ENCODE peak calls at places on chromosomes 6 and 20, in six cellular contexts. A is neural crest cell; D is WTC11; X is B cell; U is CD4-positive, alpha-beta T cell; R is MCF 10A. T is an unnamed sample.

GRCh38 chr6:11221623-11222384 is 10.7 kb downstream of the NEDD9 start:
- DNase-seq in U (no peak), X (no peak), D (no peak), R (peak), A (no peak), T (no peak)

GRCh38 chr6:155787168-155787567 is 331.5 kb upstream of the NOX3 start:
- DNase-seq in U (no peak), D (no peak), R (no peak), X (no peak), A (no peak), T (no peak)

GRCh38 chr6:158686791-158687381 is 37.0 kb downstream of the SYTL3 start:
- DNase-seq in X (no peak), D (no peak), R (no peak), U (peak), A (no peak), T (no peak)

GRCh38 chr6:29797120-29797519 is 30.5 kb upstream of the HLA-G start:
- DNase-seq in R (peak), D (no peak), A (no peak), U (no peak), X (no peak), T (no peak)

GRCh38 chr6:24981385-24981758 is 45.6 kb upstream of the RIPOR2 start:
- DNase-seq in D (peak), X (no peak), U (no peak), A (no peak), R (no peak), T (no peak)

GRCh38 chr20:38270869-38271608 is 10.5 kb upstream of the KIAA1755 start:
- DNase-seq in A (no peak), X (no peak), D (no peak), U (no peak), R (peak), T (no peak)

GRCh38 chr6:169223006-169223405 is 30.6 kb downstream of the THBS2 start:
- DNase-seq in U (no peak), D (no peak), X (no peak), R (no peak), A (no peak), T (no peak)

GRCh38 chr6:117531346-117531745 is 48.9 kb downstream of the DCBLD1 start:
- DNase-seq in R (no peak), X (no peak), U (no peak), A (no peak), D (no peak), T (peak)

GRCh38 chr6:34459899-34460593 is 5.8 kb upstream of the PACSIN1 start:
- DNase-seq in R (peak), D (peak), X (peak), U (peak), A (peak), T (peak)

GRCh38 chr6:36319436-36319762 is 17.3 kb downstream of the BNIP5 start:
- DNase-seq in A (no peak), R (no peak), U (no peak), X (no peak), D (no peak), T (no peak)

GRCh38 chr6:12594541-12594893 is 122.0 kb upstream of the PHACTR1 start:
- DNase-seq in A (no peak), R (no peak), X (no peak), D (no peak), U (no peak), T (no peak)

GRCh38 chr20:12414446-12415274 is 497.0 kb downstream of the BTBD3 start:
- DNase-seq in X (no peak), U (no peak), A (no peak), D (no peak), R (peak), T (no peak)

GRCh38 chr6:7819641-7820040 is 90.9 kb downstream of the TXNDC5 start:
- DNase-seq in D (no peak), U (no peak), X (no peak), R (no peak), A (no peak), T (no peak)

GRCh38 chr6:77249560-77249959 is 213.7 kb downstream of the HTR1B start:
- DNase-seq in D (no peak), U (no peak), X (no peak), R (no peak), A (no peak), T (no peak)

GRCh38 chr6:23180504-23181293 is 611.3 kb downstream of the HDGFL1 start:
- DNase-seq in R (peak), A (peak), D (no peak), X (no peak), U (no peak), T (no peak)

GRCh38 chr6:120303527-120303926 is 954.0 kb upstream of the MAN1A1 start:
- DNase-seq in D (no peak), X (no peak), R (no peak), U (no peak), A (no peak), T (no peak)

GRCh38 chr20:17628101-17628841 is 53.8 kb downstream of the RRBP1 start:
- DNase-seq in D (no peak), X (no peak), U (no peak), A (no peak), R (no peak), T (no peak)

GRCh38 chr6:135883045-135883444 is 31.5 kb downstream of the PDE7B start:
- DNase-seq in R (no peak), D (no peak), A (no peak), U (no peak), X (no peak), T (no peak)

GRCh38 chr6:56574292-56574691 is 68.4 kb downstream of the DST start:
- DNase-seq in X (no peak), A (no peak), D (no peak), R (no peak), U (no peak), T (no peak)

GRCh38 chr6:42108071-42108470 is 34.3 kb downstream of the C6orf132 start:
- DNase-seq in A (no peak), D (no peak), R (no peak), U (no peak), X (no peak), T (no peak)

GRCh38 chr20:4573564-4574355 is 147.9 kb upstream of the PRND start:
- DNase-seq in R (peak), A (no peak), X (no peak), U (no peak), D (no peak), T (no peak)

GRCh38 chr6:34110610-34111009 is 35.3 kb downstream of the GRM4 start:
- DNase-seq in X (no peak), A (no peak), R (no peak), U (no peak), D (no peak), T (no peak)

GRCh38 chr6:82248233-82248735 is 740 bp upstream of the IBTK start:
- DNase-seq in A (no peak), R (peak), X (no peak), U (no peak), D (no peak), T (no peak)

GRCh38 chr6:90375681-90376439 is 79.2 kb upstream of the BACH2 start:
- DNase-seq in D (no peak), R (no peak), X (peak), A (no peak), U (no peak), T (no peak)

GRCh38 chr20:56730003-56730402 is 100.9 kb downstream of the TFAP2C start:
- DNase-seq in A (no peak), R (no peak), X (no peak), D (no peak), U (no peak), T (no peak)

GRCh38 chr6:21856096-21856825 is 262.7 kb downstream of the SOX4 start:
- DNase-seq in R (peak), A (no peak), X (no peak), D (no peak), U (no peak), T (no peak)

GRCh38 chr20:23115823-23116222 is 29.7 kb upstream of the CD93 start:
- DNase-seq in X (no peak), D (no peak), R (no peak), U (no peak), A (no peak), T (no peak)

GRCh38 chr20:3340443-3340842 is 67.0 kb downstream of the DNAAF9 start:
- DNase-seq in R (no peak), U (no peak), X (no peak), D (no peak), A (no peak), T (no peak)

GRCh38 chr20:35886537-35886936 is 67.8 kb downstream of the SCAND1 start:
- DNase-seq in A (no peak), R (no peak), X (no peak), D (no peak), U (no peak), T (no peak)

GRCh38 chr6:1596088-1596852 is 13.4 kb upstream of the FOXC1 start:
- DNase-seq in U (peak), X (peak), R (peak), D (peak), A (peak), T (peak)

GRCh38 chr6:39593644-39594043 is 131.6 kb downstream of the KIF6 start:
- DNase-seq in U (no peak), R (no peak), A (no peak), D (no peak), X (no peak), T (no peak)

GRCh38 chr20:26209171-26209941 is 512.7 kb upstream of the ZNF337 start:
- DNase-seq in U (peak), A (peak), D (peak), R (no peak), X (peak), T (peak)

GRCh38 chr6:132190815-132191175 is 210.5 kb downstream of the MOXD1 start:
- DNase-seq in D (no peak), A (no peak), R (peak), U (no peak), X (no peak), T (no peak)

GRCh38 chr6:147395158-147395557 is 113.3 kb upstream of the SAMD5 start:
- DNase-seq in R (no peak), A (no peak), X (no peak), U (no peak), D (no peak), T (no peak)

GRCh38 chr6:157017022-157017421 is 239.8 kb downstream of the ARID1B start:
- DNase-seq in R (no peak), A (no peak), X (no peak), U (no peak), D (no peak), T (no peak)
- TF ChIP-seq CTCF in R (no peak), A (no peak), X (no peak), U (no peak), D (no peak), T (no peak)

GRCh38 chr6:73131706-73132105 is 93.6 kb downstream of the KHDC1L start:
- DNase-seq in U (no peak), R (no peak), A (no peak), X (no peak), D (no peak), T (no peak)

GRCh38 chr6:73139681-73140080 is 85.6 kb downstream of the KHDC1L start:
- DNase-seq in X (no peak), R (no peak), D (no peak), A (no peak), U (no peak), T (no peak)

GRCh38 chr6:73129653-73130443 is 95.4 kb downstream of the KHDC1L start:
- DNase-seq in D (peak), U (peak), R (peak), A (peak), X (peak), T (peak)

DNA sequence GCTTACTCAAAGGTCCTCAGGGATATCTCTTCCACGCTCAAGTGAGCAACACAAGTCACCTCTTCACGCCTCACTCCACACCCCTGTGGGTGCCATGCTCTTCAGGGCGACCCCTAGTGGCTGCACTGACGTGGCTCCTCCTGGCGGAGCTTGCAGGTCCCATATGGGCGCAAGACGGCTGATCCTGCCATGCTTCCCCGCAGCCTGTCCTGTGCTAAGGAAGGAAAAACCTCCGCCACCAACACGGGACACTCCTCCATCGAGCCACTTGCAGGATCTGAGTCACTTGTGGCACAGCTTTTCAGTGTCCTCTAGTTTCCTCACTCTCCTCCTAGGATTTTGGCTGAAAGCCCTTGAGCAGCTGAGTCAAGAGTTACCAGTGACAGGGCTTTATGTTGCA is 90.7 kb downstream of the KHDC1L start:
- DNase-seq in D (peak), A (peak), X (no peak), U (no peak), R (peak), T (peak)
- TF ChIP-seq CTCF in D (peak), A (peak), X (peak), U (no peak), R (peak), T (peak)

DNA sequence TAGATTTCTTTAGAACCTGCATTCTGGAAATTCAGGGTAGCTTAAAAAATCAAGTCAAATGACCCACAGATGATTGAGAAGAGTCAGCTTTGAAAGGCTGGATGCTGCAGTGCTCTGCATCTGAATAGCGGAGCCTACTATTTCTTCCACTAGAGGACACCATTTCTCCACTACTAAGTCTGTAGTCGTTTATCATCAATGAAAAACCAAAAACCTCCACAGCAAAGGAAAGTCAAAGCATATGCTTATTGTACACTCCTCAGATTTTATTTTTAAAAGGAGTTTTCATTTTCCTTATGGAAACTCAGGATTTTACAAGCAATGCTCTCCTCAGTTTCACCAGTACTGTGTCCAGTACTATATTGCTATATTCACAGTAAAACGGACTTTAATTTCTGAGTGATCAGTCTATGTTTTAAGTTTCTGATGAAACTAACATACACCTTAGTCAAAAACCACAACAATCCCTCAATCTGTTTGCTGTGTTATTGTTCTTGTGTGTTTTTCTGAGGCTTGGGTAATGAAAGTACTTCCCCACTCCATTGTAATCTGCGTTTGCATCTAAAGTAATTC is 50.5 kb upstream of the ENPP5 start:
- DNase-seq in R (peak), A (no peak), U (no peak), D (no peak), X (peak), T (no peak)
- TF ChIP-seq CTCF in R (peak), A (peak), U (peak), D (peak), X (peak), T (peak)

GRCh38 chr6:17001188-17001587 is 100.7 kb upstream of the STMND1 start:
- DNase-seq in R (no peak), D (no peak), X (no peak), U (no peak), A (no peak), T (no peak)
- TF ChIP-seq CTCF in R (no peak), D (no peak), X (no peak), U (no peak), A (no peak), T (no peak)

GRCh38 chr20:8662433-8662954 is 406.4 kb upstream of the PLCB4 start:
- DNase-seq in X (no peak), R (no peak), U (no peak), D (no peak), A (no peak), T (no peak)

GRCh38 chr20:8663424-8663823 is 405.5 kb upstream of the PLCB4 start:
- DNase-seq in U (no peak), R (no peak), D (no peak), X (no peak), A (no peak), T (no peak)

GRCh38 chr20:8661229-8662023 is 407.5 kb upstream of the PLCB4 start:
- DNase-seq in R (no peak), X (no peak), D (no peak), U (no peak), A (no peak), T (no peak)

GRCh38 chr20:8667306-8667705 is 401.6 kb upstream of the PLCB4 start:
- DNase-seq in U (no peak), X (no peak), A (no peak), D (no peak), R (no peak), T (no peak)

DNA sequence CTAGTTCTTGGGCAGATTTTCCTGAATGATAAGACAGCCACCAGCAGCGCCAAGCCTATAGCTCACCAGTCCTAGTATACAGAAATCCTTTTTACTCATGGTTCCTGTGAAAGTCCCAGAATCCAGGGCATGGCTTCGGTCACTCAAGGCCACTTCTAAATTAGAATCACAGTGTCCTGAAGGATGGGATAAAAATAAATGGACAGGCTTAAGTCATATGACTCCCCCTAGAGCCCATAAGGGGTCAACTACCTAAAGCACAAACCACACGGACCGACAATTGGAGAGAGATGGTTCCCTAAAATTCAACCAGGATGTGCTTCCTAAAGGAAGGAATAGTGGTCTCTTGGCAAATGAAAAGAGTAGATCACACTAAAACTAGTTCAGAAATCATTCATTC is 404.1 kb upstream of the PLCB4 start:
- DNase-seq in X (no peak), D (no peak), U (no peak), R (no peak), A (no peak), T (no peak)
- TF ChIP-seq CTCF in X (no peak), D (no peak), U (no peak), R (no peak), A (no peak), T (peak)

T was measured in nephron progenitor cell.